ENCODE peak calls at places on chromosomes 3 and 15, in eight cellular contexts. C is tibial artery; D is fibroblast of pulmonary artery; N is right atrium auricular region; O is heart left ventricle; V is head of caudate nucleus; F is A549; W is activated CD4-positive, alpha-beta T cell treated with anti-CD3 and anti-CD28 coated beads, Interleukin-2, amount 50 U/mL, for 4 hours. R is an unnamed sample.

GRCh38 chr3:194268659-194269487 is 82.3 kb downstream of the CPN2 start:
- DNase-seq in C (no peak), D (no peak), N (peak; percentile 58), O (no peak), V (peak; percentile 4), F (no peak), W (no peak), R (peak; percentile 38)

GRCh38 chr3:114408763-114409162 is 114.9 kb downstream of the TIGIT start:
- DNase-seq in C (no peak), D (no peak), N (no peak), O (no peak), V (no peak), F (no peak), W (no peak), R (no peak)

GRCh38 chr3:129016366-129016724 is 15.2 kb downstream of the EFCC1 start:
- DNase-seq in C (no peak), D (no peak), N (no peak), O (no peak), V (no peak), F (no peak), W (peak; percentile 54), R (no peak)

GRCh38 chr3:87997298-87997697 is 61.5 kb downstream of the CGGBP1 start:
- DNase-seq in C (peak; percentile 34), D (peak; percentile 29), N (no peak), O (no peak), V (no peak), F (no peak), W (peak; percentile 30), R (no peak)

GRCh38 chr15:44101944-44102343 is 93.1 kb downstream of the FRMD5 start:
- DNase-seq in C (no peak), D (peak; percentile 66), N (no peak), O (no peak), V (no peak), F (peak; percentile 8), W (no peak), R (no peak)

GRCh38 chr3:36738701-36739100 is 25.7 kb downstream of the DCLK3 start:
- DNase-seq in C (no peak), D (peak; percentile 22), N (no peak), O (peak; percentile 89), V (no peak), F (no peak), W (no peak), R (no peak)

GRCh38 chr15:51726302-51727073 is 11.0 kb downstream of the LYSMD2 start:
- DNase-seq in C (peak; percentile 60), D (peak; percentile 81), N (peak; percentile 84), O (peak; percentile 75), V (no peak), F (peak; percentile 74), W (peak; percentile 48), R (peak; percentile 93)

GRCh38 chr15:67783303-67783702 is 42.0 kb upstream of the SKOR1 start:
- DNase-seq in C (no peak), D (no peak), N (no peak), O (no peak), V (no peak), F (no peak), W (peak; percentile 32), R (peak; percentile 61)

GRCh38 chr3:177875786-177876476 is 660.3 kb upstream of the KCNMB2 start:
- DNase-seq in C (no peak), D (no peak), N (no peak), O (no peak), V (no peak), F (no peak), W (no peak), R (no peak)

GRCh38 chr15:29849218-29849617 is 26.9 kb upstream of the TJP1 start:
- DNase-seq in C (no peak), D (no peak), N (no peak), O (no peak), V (no peak), F (no peak), W (no peak), R (no peak)

GRCh38 chr3:159803444-159803843 is 185.2 kb upstream of the IL12A start:
- DNase-seq in C (no peak), D (no peak), N (no peak), O (no peak), V (no peak), F (no peak), W (no peak), R (no peak)

GRCh38 chr3:16377847-16378302 is 112.9 kb downstream of the OXNAD1 start:
- DNase-seq in C (no peak), D (no peak), N (no peak), O (no peak), V (no peak), F (no peak), W (no peak), R (no peak)

GRCh38 chr3:89740881-89741177 is 633.4 kb downstream of the EPHA3 start:
- DNase-seq in C (no peak), D (no peak), N (no peak), O (no peak), V (no peak), F (no peak), W (no peak), R (no peak)

GRCh38 chr15:92668086-92668485 is 12.5 kb upstream of the FAM174B start:
- DNase-seq in C (no peak), D (no peak), N (no peak), O (no peak), V (no peak), F (no peak), W (no peak), R (peak; percentile 50)

GRCh38 chr15:64893481-64894394 is 18.0 kb upstream of the ANKDD1A start:
- DNase-seq in C (peak; percentile 91), D (peak; percentile 97), N (peak; percentile 93), O (peak; percentile 97), V (peak; percentile 93), F (peak; percentile 62), W (peak; percentile 95), R (peak; percentile 99)

GRCh38 chr15:101140697-101141065 is 111.2 kb downstream of the CHSY1 start:
- DNase-seq in C (no peak), D (no peak), N (no peak), O (no peak), V (no peak), F (no peak), W (no peak), R (no peak)

GRCh38 chr15:28942046-28942445 is 56.3 kb downstream of the APBA2 start:
- DNase-seq in C (peak; percentile 15), D (no peak), N (no peak), O (no peak), V (peak; percentile 31), F (no peak), W (peak; percentile 28), R (no peak)

GRCh38 chr15:23857028-23857641 is 170.0 kb upstream of the NDN start:
- DNase-seq in C (no peak), D (peak; percentile 51), N (no peak), O (no peak), V (peak; percentile 74), F (peak; percentile 63), W (no peak), R (peak; percentile 86)

GRCh38 chr3:170154569-170155143 is 26.9 kb downstream of the PHC3 start:
- DNase-seq in C (no peak), D (no peak), N (no peak), O (no peak), V (no peak), F (no peak), W (no peak), R (no peak)

GRCh38 chr3:76646921-76647562 is 392.9 kb upstream of the ROBO2 start:
- DNase-seq in C (no peak), D (no peak), N (no peak), O (no peak), V (no peak), F (peak; percentile 3), W (no peak), R (peak; percentile 82)

GRCh38 chr3:129650256-129650872 is 43.9 kb upstream of the PLXND1 start:
- DNase-seq in C (peak; percentile 79), D (peak; percentile 91), N (peak; percentile 86), O (peak; percentile 45), V (peak; percentile 79), F (peak; percentile 75), W (peak; percentile 48), R (peak; percentile 93)

GRCh38 chr3:23072672-23073071 is 130.5 kb upstream of the UBE2E2 start:
- DNase-seq in C (no peak), D (no peak), N (no peak), O (no peak), V (no peak), F (no peak), W (no peak), R (no peak)

GRCh38 chr15:81398910-81399551 is 25.0 kb upstream of the TMC3 start:
- DNase-seq in C (no peak), D (peak; percentile 40), N (no peak), O (no peak), V (no peak), F (no peak), W (no peak), R (no peak)

GRCh38 chr3:25582242-25582641 is 82.5 kb downstream of the TOP2B start:
- DNase-seq in C (no peak), D (peak; percentile 77), N (no peak), O (no peak), V (no peak), F (peak; percentile 95), W (no peak), R (peak; percentile 67)

GRCh38 chr3:107928084-107928445 is 162.8 kb downstream of the CD47 start:
- DNase-seq in C (no peak), D (peak; percentile 52), N (no peak), O (no peak), V (peak; percentile 45), F (peak; percentile 26), W (no peak), R (no peak)

GRCh38 chr3:15097889-15098288 is 1.1 kb downstream of the RBSN start:
- DNase-seq in C (no peak), D (no peak), N (no peak), O (no peak), V (no peak), F (no peak), W (no peak), R (no peak)

GRCh38 chr15:68683551-68683950 is 104.8 kb downstream of the CORO2B start:
- DNase-seq in C (no peak), D (no peak), N (no peak), O (no peak), V (no peak), F (no peak), W (no peak), R (peak; percentile 18)

GRCh38 chr3:172538368-172539264 is 15.4 kb upstream of the TNFSF10 start:
- DNase-seq in C (no peak), D (peak; percentile 69), N (no peak), O (no peak), V (no peak), F (no peak), W (no peak), R (no peak)

GRCh38 chr15:57565326-57565725 is 26.4 kb upstream of the MYZAP start:
- DNase-seq in C (no peak), D (peak; percentile 29), N (no peak), O (no peak), V (no peak), F (peak; percentile 37), W (no peak), R (no peak)

GRCh38 chr15:81015595-81016252 is 15.0 kb downstream of the TLNRD1 start:
- DNase-seq in C (no peak), D (no peak), N (no peak), O (no peak), V (peak; percentile 66), F (no peak), W (no peak), R (no peak)

GRCh38 chr3:39180546-39181346 is 11.6 kb downstream of the XIRP1 start:
- DNase-seq in C (peak; percentile 90), D (peak; percentile 85), N (peak; percentile 96), O (peak; percentile 96), V (peak; percentile 83), F (peak; percentile 76), W (peak; percentile 84), R (peak; percentile 95)

GRCh38 chr3:169218314-169218983 is 445.1 kb downstream of the MECOM start:
- DNase-seq in C (peak; percentile 37), D (peak; percentile 91), N (peak; percentile 75), O (peak; percentile 36), V (no peak), F (peak; percentile 24), W (no peak), R (peak; percentile 84)

GRCh38 chr15:64842099-64842940 is 605 bp downstream of the PLEKHO2 start:
- DNase-seq in C (peak; percentile 65), D (peak; percentile 49), N (peak; percentile 81), O (peak; percentile 65), V (no peak), F (peak; percentile 44), W (no peak), R (peak; percentile 64)

R was measured in endodermal cell.